ENCODE peak calls at places on chromosomes 12 and 14, in five cellular contexts. R is astrocyte of the spinal cord, A is astrocyte, Q is heart left ventricle, Y is AG09309. X is an unnamed sample.

GRCh38 chr12:116179384-116179783 is 98.1 kb downstream of the MED13L start:
- DNase-seq in R (no peak), A (no peak), Q (no peak), Y (no peak), X (no peak)

GRCh38 chr14:93008381-93008780 is 85.4 kb downstream of the CHGA start:
- DNase-seq in R (peak; percentile 29), A (peak; percentile 47), Q (no peak), Y (no peak), X (peak; percentile 20)

GRCh38 chr14:70032016-70032415 is 152.8 kb downstream of the SMOC1 start:
- DNase-seq in R (no peak), A (no peak), Q (no peak), Y (no peak), X (no peak)

GRCh38 chr12:26119391-26119981 is 5.4 kb downstream of the BHLHE41 start:
- DNase-seq in R (peak; percentile 81), A (peak; percentile 61), Q (no peak), Y (no peak), X (peak; percentile 74)

GRCh38 chr12:122842505-122843405 is 7.5 kb downstream of the HIP1R start:
- DNase-seq in R (no peak), A (no peak), Q (no peak), Y (no peak), X (peak; percentile 24)

GRCh38 chr14:102362084-102362483 is 606 bp downstream of the CINP start:
- DNase-seq in R (peak; percentile 8), A (peak; percentile 40), Q (no peak), Y (no peak), X (peak; percentile 31)

GRCh38 chr12:45730116-45730841 is 773 bp downstream of the ARID2 start:
- DNase-seq in R (peak; percentile 66), A (peak; percentile 46), Q (peak; percentile 39), Y (no peak), X (peak; percentile 39)

GRCh38 chr12:49489720-49490119 is 49.1 kb upstream of the KCNH3 start:
- DNase-seq in R (peak; percentile 81), A (peak; percentile 98), Q (no peak), Y (peak; percentile 42), X (no peak)

GRCh38 chr12:30977124-30977523 is 50.6 kb downstream of the TSPAN11 start:
- DNase-seq in R (no peak), A (no peak), Q (no peak), Y (no peak), X (no peak)

GRCh38 chr14:102462391-102462790 is 47.2 kb downstream of the ANKRD9 start:
- DNase-seq in R (no peak), A (no peak), Q (no peak), Y (no peak), X (no peak)

GRCh38 chr12:11499802-11500201 is 104.4 kb upstream of the PRB2 start:
- DNase-seq in R (no peak), A (no peak), Q (no peak), Y (no peak), X (no peak)

GRCh38 chr12:48003226-48004038 is 844 bp downstream of the COL2A1 start:
- DNase-seq in R (peak; percentile 3), A (no peak), Q (no peak), Y (no peak), X (peak; percentile 9)

GRCh38 chr14:53233399-53233798 is 80.3 kb upstream of the DDHD1 start:
- DNase-seq in R (no peak), A (no peak), Q (no peak), Y (no peak), X (no peak)

GRCh38 chr12:108214046-108214445 is 85.0 kb downstream of the WSCD2 start:
- DNase-seq in R (no peak), A (no peak), Q (no peak), Y (no peak), X (no peak)

GRCh38 chr12:11863988-11864387 is 206.8 kb upstream of the BCL2L14 start:
- DNase-seq in R (no peak), A (no peak), Q (peak; percentile 55), Y (no peak), X (peak; percentile 62)

GRCh38 chr14:70856851-70857498 is 47.7 kb upstream of the MAP3K9 start:
- DNase-seq in R (peak; percentile 93), A (peak; percentile 98), Q (no peak), Y (peak; percentile 69), X (peak; percentile 95)

GRCh38 chr14:24297190-24297964 is 2.2 kb downstream of the DHRS1 start:
- DNase-seq in R (no peak), A (no peak), Q (no peak), Y (no peak), X (no peak)

GRCh38 chr12:47391566-47391965 is 311.8 kb upstream of the AMIGO2 start:
- DNase-seq in R (no peak), A (peak; percentile 52), Q (no peak), Y (no peak), X (no peak)

GRCh38 chr12:3409662-3410061 is 81.3 kb upstream of the PRMT8 start:
- DNase-seq in R (no peak), A (no peak), Q (no peak), Y (no peak), X (no peak)

GRCh38 chr12:49389092-49389703 is 21.9 kb downstream of the SPATS2 start:
- DNase-seq in R (no peak), A (no peak), Q (no peak), Y (no peak), X (no peak)

GRCh38 chr12:38113991-38114390 is 202.6 kb upstream of the ALG10B start:
- DNase-seq in R (no peak), A (no peak), Q (no peak), Y (no peak), X (no peak)

GRCh38 chr14:57692671-57693070 is 173.2 kb downstream of the SLC35F4 start:
- DNase-seq in R (peak; percentile 74), A (peak; percentile 40), Q (no peak), Y (peak; percentile 33), X (peak; percentile 72)

GRCh38 chr12:32312049-32312670 is 87.2 kb upstream of the FGD4 start:
- DNase-seq in R (peak; percentile 63), A (peak; percentile 55), Q (no peak), Y (peak; percentile 55), X (peak; percentile 80)

GRCh38 chr14:41749425-41749824 is 142.7 kb downstream of the LRFN5 start:
- DNase-seq in R (peak; percentile 43), A (peak; percentile 1), Q (no peak), Y (no peak), X (peak; percentile 4)

GRCh38 chr14:100289916-100290606 is 16.2 kb downstream of the SLC25A29 start:
- DNase-seq in R (no peak), A (no peak), Q (no peak), Y (no peak), X (no peak)

GRCh38 chr14:21940887-21941855 is 267.6 kb upstream of the OR4E1 start:
- DNase-seq in R (peak; percentile 2), A (no peak), Q (no peak), Y (no peak), X (no peak)

GRCh38 chr14:88597601-88598000 is 34.8 kb downstream of the ZC3H14 start:
- DNase-seq in R (no peak), A (no peak), Q (no peak), Y (no peak), X (no peak)

GRCh38 chr14:104144911-104145825 is 6.8 kb downstream of the KIF26A start:
- DNase-seq in R (no peak), A (no peak), Q (peak; percentile 8), Y (no peak), X (no peak)

GRCh38 chr14:94173471-94173884 is 644 bp upstream of the PPP4R4 start:
- DNase-seq in R (no peak), A (no peak), Q (no peak), Y (no peak), X (no peak)

GRCh38 chr12:76480800-76481199 is 78.8 kb downstream of the OSBPL8 start:
- DNase-seq in R (no peak), A (no peak), Q (no peak), Y (no peak), X (no peak)

GRCh38 chr12:76478045-76478444 is 81.5 kb downstream of the OSBPL8 start:
- DNase-seq in R (no peak), A (no peak), Q (no peak), Y (no peak), X (no peak)
- TF ChIP-seq CTCF in R (no peak), A (no peak), Q (no peak), Y (no peak), X (no peak)

GRCh38 chr12:98418357-98419075 is 96.9 kb upstream of the TMPO start:
- DNase-seq in R (peak; percentile 97), A (peak; percentile 99), Q (peak; percentile 77), Y (peak; percentile 96), X (peak; percentile 100)
- H3K4me3 ChIP-seq in R (no peak overlapping the region), A (peak overlapping the region; percentile 35), Q (no peak overlapping the region), Y (peak overlapping the region; percentile 20), X (peak overlapping the region; percentile 36)

DNA sequence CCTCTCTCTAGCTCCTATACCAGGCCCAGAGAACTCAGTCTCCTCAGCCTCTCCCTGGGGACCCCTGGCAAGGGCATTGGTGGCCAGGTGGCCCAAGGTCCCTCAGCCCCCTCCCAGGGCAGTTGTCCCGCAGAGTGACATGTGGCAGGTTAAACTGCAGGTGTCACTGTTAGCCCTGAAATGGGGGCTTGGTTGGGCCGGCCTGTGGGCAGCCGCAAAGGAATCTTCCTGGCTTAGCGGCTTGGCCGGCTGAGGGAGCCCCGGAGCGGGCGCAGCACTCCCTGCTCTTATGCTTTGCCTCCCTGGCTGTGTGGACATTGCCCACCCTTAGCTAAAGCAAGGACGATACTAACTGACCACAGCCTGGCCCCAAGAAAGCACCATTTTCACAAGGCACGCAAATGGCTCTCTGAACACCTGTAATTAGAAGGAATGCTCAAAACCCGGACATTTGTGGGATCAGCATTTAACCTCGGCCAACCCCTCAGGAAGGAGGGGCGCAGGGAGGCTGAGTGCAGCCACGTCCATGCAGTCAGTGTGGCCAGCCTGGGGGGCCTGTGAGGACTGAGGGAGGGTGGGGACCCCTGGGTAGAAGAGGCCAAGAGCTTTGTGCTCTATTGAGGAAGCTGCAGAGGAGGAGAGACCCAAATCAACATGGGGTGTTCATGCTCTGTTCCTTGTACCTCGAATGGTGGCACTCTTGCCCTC is 82.2 kb downstream of the PAPOLA start:
- DNase-seq in R (no peak), A (no peak), Q (no peak), Y (no peak), X (no peak)
- TF ChIP-seq CTCF in R (peak; percentile 46), A (peak; percentile 14), Q (no peak), Y (peak; percentile 34), X (peak; percentile 19)

GRCh38 chr14:54686219-54686870 is 119.4 kb downstream of the SAMD4A start:
- DNase-seq in R (peak; percentile 89), A (peak; percentile 95), Q (peak; percentile 79), Y (peak; percentile 85), X (peak; percentile 91)
- H3K4me3 ChIP-seq in R (no peak overlapping the region), A (peak overlapping the region; percentile 5), Q (peak overlapping the region; percentile 28), Y (no peak overlapping the region), X (peak overlapping the region; percentile 28)